ENCODE peak calls at places on chromosomes 5 and 9, in nine cellular contexts. S is A549, N is ovary, Q is heart left ventricle, J is transverse colon, M is sigmoid colon, K is uterus, O is tibial nerve, U is Peyer's patch. L is an unnamed sample.

GRCh38 chr9:79667716-79668458 is 96.1 kb downstream of the TLE4 start:
- DNase-seq in S (peak; percentile 77), N (no peak), Q (no peak), J (no peak), M (no peak), K (no peak), O (no peak), U (no peak), L (no peak)

GRCh38 chr5:135843571-135844337 is 9.3 kb downstream of the SLC25A48 start:
- DNase-seq in S (no peak), N (no peak), Q (no peak), J (peak; percentile 85), M (no peak), K (no peak), O (no peak), U (peak; percentile 91), L (no peak)

GRCh38 chr5:156208271-156208670 is 118.7 kb upstream of the SGCD start:
- DNase-seq in S (no peak), N (no peak), Q (no peak), J (no peak), M (no peak), K (no peak), O (no peak), U (no peak), L (no peak)

GRCh38 chr9:93648181-93648580 is 71.8 kb downstream of the PHF2 start:
- DNase-seq in S (no peak), N (no peak), Q (no peak), J (peak; percentile 0), M (peak; percentile 45), K (no peak), O (no peak), U (peak; percentile 23), L (no peak)

GRCh38 chr9:130746434-130747212 is 53.0 kb downstream of the EXOSC2 start:
- DNase-seq in S (no peak), N (no peak), Q (no peak), J (no peak), M (no peak), K (no peak), O (no peak), U (no peak), L (no peak)

GRCh38 chr5:172437445-172438303 is 16.7 kb downstream of the SH3PXD2B start:
- DNase-seq in S (peak; percentile 49), N (no peak), Q (peak; percentile 82), J (peak; percentile 48), M (peak; percentile 91), K (peak; percentile 77), O (no peak), U (peak; percentile 65), L (no peak)

GRCh38 chr9:87180846-87181245 is 233.5 kb upstream of the GAS1 start:
- DNase-seq in S (no peak), N (no peak), Q (no peak), J (no peak), M (no peak), K (no peak), O (no peak), U (no peak), L (no peak)

GRCh38 chr5:124065508-124065907 is 553.5 kb downstream of the CSNK1G3 start:
- DNase-seq in S (no peak), N (no peak), Q (no peak), J (no peak), M (no peak), K (no peak), O (no peak), U (no peak), L (no peak)

GRCh38 chr5:157059891-157060290 is 975 bp upstream of the HAVCR1 start:
- DNase-seq in S (peak; percentile 85), N (no peak), Q (no peak), J (no peak), M (no peak), K (no peak), O (no peak), U (no peak), L (no peak)

GRCh38 chr9:134497283-134497860 is 144.2 kb upstream of the COL5A1 start:
- DNase-seq in S (no peak), N (no peak), Q (no peak), J (no peak), M (no peak), K (no peak), O (no peak), U (peak; percentile 7), L (no peak)

GRCh38 chr9:75889977-75890540 is 414 bp upstream of the PCSK5 start:
- DNase-seq in S (peak; percentile 58), N (peak; percentile 46), Q (peak; percentile 30), J (peak; percentile 60), M (peak; percentile 82), K (peak; percentile 65), O (no peak), U (peak; percentile 68), L (peak; percentile 52)

GRCh38 chr9:75892168-75892901 is 1.9 kb downstream of the PCSK5 start:
- DNase-seq in S (peak; percentile 22), N (peak; percentile 67), Q (peak; percentile 29), J (peak; percentile 70), M (peak; percentile 71), K (peak; percentile 40), O (no peak), U (peak; percentile 82), L (no peak)

GRCh38 chr9:75891277-75892167 is 1.0 kb downstream of the PCSK5 start:
- DNase-seq in S (peak; percentile 37), N (peak; percentile 66), Q (peak; percentile 39), J (peak; percentile 55), M (peak; percentile 78), K (peak; percentile 30), O (no peak), U (peak; percentile 64), L (no peak)

GRCh38 chr9:75889577-75889976 is 896 bp upstream of the PCSK5 start:
- DNase-seq in S (no peak), N (no peak), Q (no peak), J (peak; percentile 51), M (no peak), K (no peak), O (no peak), U (peak; percentile 53), L (no peak)

GRCh38 chr9:75890541-75891276 is at the start of gene PCSK5:
- DNase-seq in S (peak; percentile 90), N (peak; percentile 93), Q (peak; percentile 93), J (peak; percentile 94), M (peak; percentile 97), K (peak; percentile 94), O (peak; percentile 83), U (peak; percentile 95), L (peak; percentile 88)
- TF ChIP-seq POLR2A in S (peak; percentile 92), N (peak; percentile 93), Q (peak; percentile 90), J (peak; percentile 96), M (peak; percentile 79), K (peak; percentile 93), O (peak; percentile 70), U (peak; percentile 97), L (peak; percentile 84)

GRCh38 chr9:71911061-71911907 is at the start of the genes ABHD17B and C9orf85:
- DNase-seq in S (peak; percentile 99), N (peak; percentile 99), Q (peak; percentile 99), J (peak; percentile 99), M (peak; percentile 99), K (peak; percentile 99), O (peak; percentile 97), U (peak; percentile 100), L (peak; percentile 99)
- TF ChIP-seq POLR2A in S (peak; percentile 100), N (peak; percentile 93), Q (peak; percentile 98), J (peak; percentile 99), M (peak; percentile 91), K (peak; percentile 97), O (peak; percentile 96), U (peak; percentile 97), L (peak; percentile 100)

DNA sequence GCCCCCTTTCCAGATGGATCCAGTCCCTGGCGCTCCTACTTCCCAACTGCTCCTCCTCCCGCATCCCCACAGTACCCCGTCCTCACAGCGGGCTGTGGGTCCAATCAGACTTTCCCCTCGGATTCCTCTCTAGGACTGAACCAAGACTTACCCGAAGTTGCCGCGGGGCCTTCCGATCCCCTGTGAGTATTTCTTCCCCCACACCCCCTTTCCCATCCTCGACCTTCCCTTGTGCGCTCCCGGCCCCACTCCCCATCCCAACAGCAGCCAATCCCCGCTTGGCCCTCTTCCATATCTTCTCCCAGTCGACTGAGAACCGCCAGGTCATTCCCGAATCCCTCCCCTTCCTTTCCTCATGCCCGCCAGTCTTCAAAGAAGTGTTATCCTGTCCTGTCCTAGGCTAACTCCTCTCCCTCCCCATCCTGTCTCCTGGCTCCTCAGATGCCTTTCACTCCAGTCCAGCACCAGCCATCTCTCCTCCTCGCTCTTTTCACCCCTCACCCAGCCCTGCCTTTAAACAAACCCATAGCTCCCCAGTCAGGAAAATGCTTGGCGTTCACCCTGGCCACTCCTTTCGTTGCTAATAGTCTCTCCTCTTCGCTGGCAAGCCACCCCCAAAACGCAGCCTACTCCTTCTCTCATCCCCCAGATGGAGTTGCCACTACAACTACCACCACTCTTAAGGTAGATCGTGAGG is 646 bp downstream of the SWI5 start:
- DNase-seq in S (no peak), N (peak; percentile 55), Q (peak; percentile 43), J (no peak), M (peak; percentile 80), K (peak; percentile 55), O (no peak), U (peak; percentile 56), L (peak; percentile 90)
- TF ChIP-seq POLR2A in S (no peak), N (no peak), Q (no peak), J (no peak), M (no peak), K (no peak), O (no peak), U (no peak), L (peak; percentile 4)

GRCh38 chr5:126594077-126594476 is 942 bp downstream of the ALDH7A1 start:
- DNase-seq in S (no peak), N (no peak), Q (no peak), J (no peak), M (no peak), K (no peak), O (no peak), U (no peak), L (no peak)

GRCh38 chr5:126595486-126596083 is 566 bp upstream of the ALDH7A1 start:
- DNase-seq in S (no peak), N (no peak), Q (no peak), J (no peak), M (no peak), K (no peak), O (no peak), U (no peak), L (no peak)

GRCh38 chr5:126591549-126591948 is 3.5 kb downstream of the ALDH7A1 start:
- DNase-seq in S (no peak), N (no peak), Q (no peak), J (no peak), M (no peak), K (no peak), O (no peak), U (no peak), L (no peak)

GRCh38 chr5:126597156-126597555 is 2.1 kb upstream of the ALDH7A1 start:
- DNase-seq in S (peak; percentile 60), N (no peak), Q (no peak), J (no peak), M (no peak), K (no peak), O (no peak), U (no peak), L (no peak)

GRCh38 chr5:126594676-126595485 is at the start of gene ALDH7A1:
- DNase-seq in S (peak; percentile 96), N (peak; percentile 95), Q (peak; percentile 93), J (peak; percentile 90), M (peak; percentile 93), K (peak; percentile 92), O (peak; percentile 83), U (peak; percentile 90), L (no peak)
- TF ChIP-seq POLR2A in S (peak; percentile 99), N (peak; percentile 62), Q (peak; percentile 68), J (peak; percentile 51), M (no peak), K (peak; percentile 57), O (peak; percentile 51), U (no peak), L (peak; percentile 81)

L was measured in H54.